ENCODE peak calls at places on chromosome 1, in nine cellular contexts. One of them, this sample, is unnamed.

GRCh38 chr1:225896937-225897549 is 8.1 kb upstream of the LEFTY1 start:
- DNase-seq in type B pancreatic cell: no peak
- DNase-seq in WERI-Rb-1: no peak
- DNase-seq in neural crest cell: no peak
- DNase-seq in WTC11: no peak
- DNase-seq in nephron progenitor cell: no peak
- DNase-seq in ovary: no peak
- DNase-seq in MCF 10A: peak; percentile 78
- DNase-seq in IMR-90: peak; percentile 34
- DNase-seq in this sample: no peak

GRCh38 chr1:58699011-58699762 is 675 bp downstream of the MYSM1 start:
- DNase-seq in type B pancreatic cell: no peak
- DNase-seq in WERI-Rb-1: no peak
- DNase-seq in neural crest cell: no peak
- DNase-seq in WTC11: no peak
- DNase-seq in nephron progenitor cell: no peak
- DNase-seq in ovary: no peak
- DNase-seq in MCF 10A: peak; percentile 34
- DNase-seq in IMR-90: no peak
- DNase-seq in this sample: peak; percentile 17

GRCh38 chr1:8866173-8866791 is 12.2 kb downstream of the ENO1 start:
- DNase-seq in type B pancreatic cell: no peak
- DNase-seq in WERI-Rb-1: no peak
- DNase-seq in neural crest cell: no peak
- DNase-seq in WTC11: no peak
- DNase-seq in nephron progenitor cell: no peak
- DNase-seq in ovary: no peak
- DNase-seq in MCF 10A: no peak
- DNase-seq in IMR-90: no peak
- DNase-seq in this sample: no peak

GRCh38 chr1:246317723-246318359 is 189.2 kb downstream of the SMYD3 start:
- DNase-seq in type B pancreatic cell: no peak
- DNase-seq in WERI-Rb-1: no peak
- DNase-seq in neural crest cell: no peak
- DNase-seq in WTC11: no peak
- DNase-seq in nephron progenitor cell: no peak
- DNase-seq in ovary: no peak
- DNase-seq in MCF 10A: no peak
- DNase-seq in IMR-90: peak; percentile 88
- DNase-seq in this sample: no peak

GRCh38 chr1:245995474-245995873 is 511.6 kb downstream of the SMYD3 start:
- DNase-seq in type B pancreatic cell: no peak
- DNase-seq in WERI-Rb-1: no peak
- DNase-seq in neural crest cell: no peak
- DNase-seq in WTC11: no peak
- DNase-seq in nephron progenitor cell: no peak
- DNase-seq in ovary: no peak
- DNase-seq in MCF 10A: no peak
- DNase-seq in IMR-90: no peak
- DNase-seq in this sample: no peak

GRCh38 chr1:200400556-200400955 is 9.3 kb downstream of the ZNF281 start:
- DNase-seq in type B pancreatic cell: no peak
- DNase-seq in WERI-Rb-1: no peak
- DNase-seq in neural crest cell: no peak
- DNase-seq in WTC11: no peak
- DNase-seq in nephron progenitor cell: no peak
- DNase-seq in ovary: no peak
- DNase-seq in MCF 10A: no peak
- DNase-seq in IMR-90: no peak
- DNase-seq in this sample: no peak

GRCh38 chr1:17631410-17631809 is 91.9 kb downstream of the ARHGEF10L start:
- DNase-seq in type B pancreatic cell: no peak
- DNase-seq in WERI-Rb-1: no peak
- DNase-seq in neural crest cell: no peak
- DNase-seq in WTC11: no peak
- DNase-seq in nephron progenitor cell: no peak
- DNase-seq in ovary: no peak
- DNase-seq in MCF 10A: no peak
- DNase-seq in IMR-90: no peak
- DNase-seq in this sample: no peak

GRCh38 chr1:26786437-26787380 is 1.0 kb upstream of the PIGV start:
- DNase-seq in type B pancreatic cell: no peak
- DNase-seq in WERI-Rb-1: peak; percentile 85
- DNase-seq in neural crest cell: peak; percentile 32
- DNase-seq in WTC11: peak; percentile 48
- DNase-seq in nephron progenitor cell: peak; percentile 32
- DNase-seq in ovary: peak; percentile 80
- DNase-seq in MCF 10A: peak; percentile 29
- DNase-seq in IMR-90: peak; percentile 86
- DNase-seq in this sample: peak; percentile 46

GRCh38 chr1:151968791-151969399 is 24.8 kb downstream of the S100A10 start:
- DNase-seq in type B pancreatic cell: no peak
- DNase-seq in WERI-Rb-1: no peak
- DNase-seq in neural crest cell: no peak
- DNase-seq in WTC11: no peak
- DNase-seq in nephron progenitor cell: no peak
- DNase-seq in ovary: no peak
- DNase-seq in MCF 10A: peak; percentile 56
- DNase-seq in IMR-90: no peak
- DNase-seq in this sample: no peak

GRCh38 chr1:113455374-113455773 is 65.1 kb downstream of the MAGI3 start:
- DNase-seq in type B pancreatic cell: no peak
- DNase-seq in WERI-Rb-1: no peak
- DNase-seq in neural crest cell: no peak
- DNase-seq in WTC11: no peak
- DNase-seq in nephron progenitor cell: no peak
- DNase-seq in ovary: no peak
- DNase-seq in MCF 10A: no peak
- DNase-seq in IMR-90: no peak
- DNase-seq in this sample: no peak

GRCh38 chr1:25111706-25112105 is 120.6 kb downstream of the SYF2 start:
- DNase-seq in type B pancreatic cell: no peak
- DNase-seq in WERI-Rb-1: no peak
- DNase-seq in neural crest cell: no peak
- DNase-seq in WTC11: no peak
- DNase-seq in nephron progenitor cell: no peak
- DNase-seq in ovary: no peak
- DNase-seq in MCF 10A: no peak
- DNase-seq in IMR-90: no peak
- DNase-seq in this sample: no peak

GRCh38 chr1:180926164-180926981 is 13.7 kb downstream of the KIAA1614 start:
- DNase-seq in type B pancreatic cell: no peak
- DNase-seq in WERI-Rb-1: peak; percentile 39
- DNase-seq in neural crest cell: no peak
- DNase-seq in WTC11: no peak
- DNase-seq in nephron progenitor cell: peak; percentile 37
- DNase-seq in ovary: peak; percentile 77
- DNase-seq in MCF 10A: no peak
- DNase-seq in IMR-90: peak; percentile 43
- DNase-seq in this sample: no peak

GRCh38 chr1:79716481-79716880 is 710.0 kb upstream of the ADGRL4 start:
- DNase-seq in type B pancreatic cell: no peak
- DNase-seq in WERI-Rb-1: no peak
- DNase-seq in neural crest cell: no peak
- DNase-seq in WTC11: no peak
- DNase-seq in nephron progenitor cell: no peak
- DNase-seq in ovary: no peak
- DNase-seq in MCF 10A: peak; percentile 82
- DNase-seq in IMR-90: peak; percentile 69
- DNase-seq in this sample: no peak

DNA sequence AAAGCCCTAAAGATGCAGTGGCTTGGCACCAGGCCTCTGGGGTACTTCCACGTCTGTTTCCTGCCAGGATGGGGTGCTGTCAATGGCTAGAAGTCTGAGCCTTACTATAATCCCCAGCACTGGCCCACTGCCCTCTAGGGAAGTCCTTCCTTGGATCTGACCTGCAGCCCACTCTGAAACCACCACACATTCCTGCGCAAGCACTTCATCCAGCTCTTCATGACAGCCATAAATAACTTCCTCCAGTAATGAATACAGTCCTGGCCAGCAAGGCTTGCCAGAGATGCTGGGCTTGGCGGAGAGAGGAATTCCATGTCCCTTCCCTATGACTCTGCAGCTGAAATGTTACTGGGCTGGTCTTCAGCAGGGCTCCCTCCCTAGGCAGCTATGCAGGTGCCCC is 32.6 kb downstream of the ALPL start:
- DNase-seq in type B pancreatic cell: no peak
- DNase-seq in WERI-Rb-1: no peak
- DNase-seq in neural crest cell: no peak
- DNase-seq in WTC11: no peak
- DNase-seq in nephron progenitor cell: no peak
- DNase-seq in ovary: no peak
- DNase-seq in MCF 10A: no peak
- DNase-seq in IMR-90: peak; percentile 76
- DNase-seq in this sample: no peak
- TF ChIP-seq CTCF in type B pancreatic cell: no peak
- TF ChIP-seq CTCF in WERI-Rb-1: no peak
- TF ChIP-seq CTCF in neural crest cell: no peak
- TF ChIP-seq CTCF in WTC11: no peak
- TF ChIP-seq CTCF in nephron progenitor cell: no peak
- TF ChIP-seq CTCF in ovary: no peak
- TF ChIP-seq CTCF in MCF 10A: no peak
- TF ChIP-seq CTCF in IMR-90: peak; percentile 3
- TF ChIP-seq CTCF in this sample: no peak

GRCh38 chr1:91736146-91736998 is 149.6 kb downstream of the TGFBR3 start:
- DNase-seq in type B pancreatic cell: no peak
- DNase-seq in WERI-Rb-1: no peak
- DNase-seq in neural crest cell: no peak
- DNase-seq in WTC11: no peak
- DNase-seq in nephron progenitor cell: no peak
- DNase-seq in ovary: no peak
- DNase-seq in MCF 10A: no peak
- DNase-seq in IMR-90: peak; percentile 58
- DNase-seq in this sample: no peak
- TF ChIP-seq CTCF in type B pancreatic cell: no peak
- TF ChIP-seq CTCF in WERI-Rb-1: no peak
- TF ChIP-seq CTCF in neural crest cell: no peak
- TF ChIP-seq CTCF in WTC11: no peak
- TF ChIP-seq CTCF in nephron progenitor cell: no peak
- TF ChIP-seq CTCF in ovary: no peak
- TF ChIP-seq CTCF in MCF 10A: no peak
- TF ChIP-seq CTCF in IMR-90: no peak
- TF ChIP-seq CTCF in this sample: no peak

GRCh38 chr1:210262897-210263272 is 30.3 kb downstream of the SERTAD4 start:
- DNase-seq in type B pancreatic cell: no peak
- DNase-seq in WERI-Rb-1: no peak
- DNase-seq in neural crest cell: no peak
- DNase-seq in WTC11: no peak
- DNase-seq in nephron progenitor cell: no peak
- DNase-seq in ovary: no peak
- DNase-seq in MCF 10A: no peak
- DNase-seq in IMR-90: no peak
- DNase-seq in this sample: no peak

GRCh38 chr1:210260087-210260486 is 27.5 kb downstream of the SERTAD4 start:
- DNase-seq in type B pancreatic cell: no peak
- DNase-seq in WERI-Rb-1: peak; percentile 61
- DNase-seq in neural crest cell: no peak
- DNase-seq in WTC11: no peak
- DNase-seq in nephron progenitor cell: no peak
- DNase-seq in ovary: no peak
- DNase-seq in MCF 10A: no peak
- DNase-seq in IMR-90: no peak
- DNase-seq in this sample: no peak

GRCh38 chr1:210263963-210264362 is 31.4 kb downstream of the SERTAD4 start:
- DNase-seq in type B pancreatic cell: no peak
- DNase-seq in WERI-Rb-1: no peak
- DNase-seq in neural crest cell: no peak
- DNase-seq in WTC11: no peak
- DNase-seq in nephron progenitor cell: no peak
- DNase-seq in ovary: no peak
- DNase-seq in MCF 10A: no peak
- DNase-seq in IMR-90: no peak
- DNase-seq in this sample: no peak

GRCh38 chr1:210262167-210262896 is 29.7 kb downstream of the SERTAD4 start:
- DNase-seq in type B pancreatic cell: no peak
- DNase-seq in WERI-Rb-1: no peak
- DNase-seq in neural crest cell: no peak
- DNase-seq in WTC11: no peak
- DNase-seq in nephron progenitor cell: no peak
- DNase-seq in ovary: peak; percentile 40
- DNase-seq in MCF 10A: peak; percentile 79
- DNase-seq in IMR-90: peak; percentile 60
- DNase-seq in this sample: no peak

DNA sequence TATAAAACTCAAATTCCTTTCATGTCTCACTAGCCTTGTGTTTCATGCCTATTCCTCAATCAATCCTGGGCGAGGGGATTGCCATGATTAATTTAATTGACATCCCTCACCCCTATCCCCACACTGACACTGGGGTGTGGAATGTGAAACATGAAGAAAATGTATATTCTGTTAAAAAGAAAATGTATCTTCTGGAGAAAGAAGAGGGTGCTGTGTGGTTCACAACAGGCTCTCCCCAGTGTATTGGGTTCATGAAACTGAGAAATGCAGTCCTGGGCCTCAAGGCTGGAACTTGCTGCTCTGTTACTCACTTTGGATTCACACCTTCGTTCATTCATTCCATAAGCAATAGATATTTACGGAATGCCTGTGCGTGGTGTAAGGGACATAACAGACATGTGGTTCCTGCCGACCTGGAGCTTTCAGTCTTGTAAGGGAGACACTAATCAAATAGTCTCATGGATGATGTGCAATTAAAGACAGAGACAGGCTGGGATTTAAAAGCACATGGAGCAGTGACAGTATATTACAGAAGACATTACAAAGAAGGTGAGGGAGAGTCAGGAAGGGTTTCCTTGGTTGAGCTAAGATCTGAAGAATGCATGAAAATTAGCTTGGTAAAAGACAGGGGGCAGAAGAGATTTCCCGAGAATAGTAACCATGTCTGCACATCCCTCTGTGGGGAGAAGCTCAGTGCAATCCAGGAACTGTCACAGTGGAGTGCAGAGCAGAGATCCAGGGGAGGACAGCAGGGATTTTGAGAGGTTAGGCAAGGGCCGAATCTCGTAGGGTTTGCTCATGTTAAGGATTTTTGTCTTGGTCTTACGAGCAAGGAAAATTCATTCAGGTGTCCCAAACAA is 32.2 kb downstream of the SERTAD4 start:
- DNase-seq in type B pancreatic cell: no peak
- DNase-seq in WERI-Rb-1: no peak
- DNase-seq in neural crest cell: no peak
- DNase-seq in WTC11: no peak
- DNase-seq in nephron progenitor cell: no peak
- DNase-seq in ovary: no peak
- DNase-seq in MCF 10A: no peak
- DNase-seq in IMR-90: no peak
- DNase-seq in this sample: no peak
- TF ChIP-seq CTCF in type B pancreatic cell: peak; percentile 34
- TF ChIP-seq CTCF in WERI-Rb-1: peak; percentile 52
- TF ChIP-seq CTCF in neural crest cell: peak; percentile 14
- TF ChIP-seq CTCF in WTC11: no peak
- TF ChIP-seq CTCF in nephron progenitor cell: no peak
- TF ChIP-seq CTCF in ovary: no peak
- TF ChIP-seq CTCF in MCF 10A: no peak
- TF ChIP-seq CTCF in IMR-90: no peak
- TF ChIP-seq CTCF in this sample: peak; percentile 17

DNA sequence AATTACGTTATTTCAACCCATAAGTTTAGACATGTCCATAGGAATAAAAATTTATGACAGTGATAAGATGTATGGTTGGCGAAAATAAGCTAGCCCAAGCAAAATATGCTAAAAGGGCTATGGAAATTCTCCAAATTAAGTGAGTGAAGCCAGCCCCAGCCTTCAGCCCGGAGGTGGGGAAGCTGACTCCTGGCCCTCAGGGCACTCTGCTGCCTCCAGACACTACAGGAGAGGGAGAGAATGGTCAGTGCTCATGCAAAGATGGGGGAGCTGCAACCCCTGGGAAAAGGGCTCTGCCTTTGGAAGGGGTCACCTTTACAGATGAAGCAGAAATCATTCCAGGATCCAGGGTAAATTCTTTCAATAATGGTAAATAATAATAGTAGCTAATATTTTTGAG is 156.1 kb upstream of the CTTNBP2NL start:
- DNase-seq in type B pancreatic cell: no peak
- DNase-seq in WERI-Rb-1: no peak
- DNase-seq in neural crest cell: no peak
- DNase-seq in WTC11: no peak
- DNase-seq in nephron progenitor cell: no peak
- DNase-seq in ovary: no peak
- DNase-seq in MCF 10A: no peak
- DNase-seq in IMR-90: no peak
- DNase-seq in this sample: no peak
- TF ChIP-seq CTCF in type B pancreatic cell: no peak
- TF ChIP-seq CTCF in WERI-Rb-1: no peak
- TF ChIP-seq CTCF in neural crest cell: no peak
- TF ChIP-seq CTCF in WTC11: no peak
- TF ChIP-seq CTCF in nephron progenitor cell: no peak
- TF ChIP-seq CTCF in ovary: no peak
- TF ChIP-seq CTCF in MCF 10A: no peak
- TF ChIP-seq CTCF in IMR-90: no peak
- TF ChIP-seq CTCF in this sample: no peak

This sample was measured in endothelial cell.